ENCODE peak calls at places on chromosomes 11 and 22, in eight cellular contexts. O is mucosa of gallbladder; M is GM03348; R is stomach; L is stimulated activated CD4-positive, alpha-beta T cell treated with anti-CD3 and anti-CD28 coated beads, Interleukin-4, amount 100 ng/mL, for 24 hours; Y is activated CD8-positive, alpha-beta memory T cell treated with anti-CD3 and anti-CD28 coated beads, Interleukin-2, amount 50 U/mL, for 4 hours; A is glutamatergic neuron; J is lower leg skin. V is an unnamed sample.
A peak's percentile ranks its signal among the peaks of the same experiment; 100 is the strongest.

GRCh38 chr22:39556970-39557811 is 13.4 kb upstream of the CACNA1I start:
- DNase-seq in O (no peak), M (peak; percentile 47), R (no peak), L (peak; percentile 47), Y (peak; percentile 51), A (peak; percentile 59), J (no peak), V (no peak)

GRCh38 chr11:44290206-44290605 is 19.7 kb downstream of the ALX4 start:
- DNase-seq in O (no peak), M (peak; percentile 62), R (no peak), L (no peak), Y (no peak), A (no peak), J (no peak), V (peak; percentile 41)

GRCh38 chr11:65578667-65579066 is 2.8 kb downstream of the EHBP1L1 start:
- DNase-seq in O (no peak), M (no peak), R (no peak), L (no peak), Y (no peak), A (no peak), J (no peak), V (no peak)

GRCh38 chr11:19013181-19013857 is 47.2 kb downstream of the MRGPRX2 start:
- DNase-seq in O (no peak), M (no peak), R (no peak), L (no peak), Y (no peak), A (no peak), J (no peak), V (no peak)

GRCh38 chr22:44247346-44247745 is 65.4 kb downstream of the SHISAL1 start:
- DNase-seq in O (peak; percentile 4), M (no peak), R (peak; percentile 3), L (no peak), Y (no peak), A (no peak), J (no peak), V (no peak)

GRCh38 chr22:26357813-26358212 is 71.2 kb upstream of the ASPHD2 start:
- DNase-seq in O (no peak), M (no peak), R (no peak), L (no peak), Y (no peak), A (no peak), J (no peak), V (no peak)

GRCh38 chr22:23306926-23307325 is 126.6 kb downstream of the BCR start:
- DNase-seq in O (no peak), M (no peak), R (no peak), L (no peak), Y (no peak), A (no peak), J (no peak), V (no peak)

GRCh38 chr11:19187101-19187500 is 14.7 kb downstream of the CSRP3 start:
- DNase-seq in O (no peak), M (peak; percentile 31), R (no peak), L (no peak), Y (no peak), A (no peak), J (no peak), V (no peak)

GRCh38 chr22:41808400-41808799 is 7.9 kb downstream of the CCDC134 start:
- DNase-seq in O (no peak), M (no peak), R (no peak), L (no peak), Y (no peak), A (no peak), J (no peak), V (no peak)

GRCh38 chr11:4769838-4770237 is at the start of gene OR51F1:
- DNase-seq in O (no peak), M (no peak), R (no peak), L (no peak), Y (no peak), A (no peak), J (no peak), V (no peak)

GRCh38 chr11:33135216-33135615 is 26.1 kb downstream of the CSTF3 start:
- DNase-seq in O (no peak), M (peak; percentile 67), R (no peak), L (no peak), Y (no peak), A (no peak), J (no peak), V (no peak)

GRCh38 chr11:66157182-66157864 is 87.3 kb downstream of the PACS1 start:
- DNase-seq in O (no peak), M (no peak), R (no peak), L (peak; percentile 9), Y (no peak), A (no peak), J (no peak), V (no peak)

GRCh38 chr11:27040302-27041115 is at the start of gene BBOX1:
- DNase-seq in O (no peak), M (no peak), R (no peak), L (no peak), Y (no peak), A (no peak), J (peak; percentile 29), V (no peak)

GRCh38 chr11:83543918-83544491 is 257.8 kb upstream of the CCDC90B start:
- DNase-seq in O (no peak), M (no peak), R (no peak), L (no peak), Y (no peak), A (no peak), J (no peak), V (no peak)

GRCh38 chr22:23182289-23183106 is 2.2 kb downstream of the BCR start:
- DNase-seq in O (no peak), M (no peak), R (no peak), L (peak; percentile 82), Y (peak; percentile 55), A (no peak), J (no peak), V (no peak)

GRCh38 chr11:88384004-88384677 is 46.6 kb upstream of the CTSC start:
- DNase-seq in O (no peak), M (no peak), R (no peak), L (no peak), Y (no peak), A (no peak), J (no peak), V (no peak)

GRCh38 chr11:108147150-108147549 is 25.8 kb downstream of the ACAT1 start:
- DNase-seq in O (no peak), M (no peak), R (no peak), L (no peak), Y (no peak), A (no peak), J (no peak), V (no peak)

GRCh38 chr11:63912678-63913077 is 4.3 kb downstream of the RCOR2 start:
- DNase-seq in O (no peak), M (no peak), R (no peak), L (no peak), Y (no peak), A (peak; percentile 29), J (no peak), V (no peak)

GRCh38 chr11:113806403-113806802 is 26.8 kb downstream of the CLDN25 start:
- DNase-seq in O (no peak), M (peak; percentile 13), R (no peak), L (no peak), Y (no peak), A (peak; percentile 73), J (no peak), V (no peak)

GRCh38 chr22:47124451-47124881 is 362.0 kb downstream of the TBC1D22A start:
- DNase-seq in O (no peak), M (no peak), R (no peak), L (no peak), Y (no peak), A (no peak), J (no peak), V (no peak)

GRCh38 chr11:47378011-47378835 is at the start of gene SPI1:
- DNase-seq in O (peak; percentile 56), M (no peak), R (peak; percentile 60), L (no peak), Y (no peak), A (no peak), J (peak; percentile 67), V (no peak)

GRCh38 chr11:95304777-95305176 is 73.8 kb upstream of the SESN3 start:
- DNase-seq in O (no peak), M (no peak), R (no peak), L (no peak), Y (no peak), A (no peak), J (no peak), V (no peak)

GRCh38 chr11:87097582-87097981 is 59.8 kb downstream of the TMEM135 start:
- DNase-seq in O (peak; percentile 57), M (peak; percentile 33), R (peak; percentile 57), L (peak; percentile 27), Y (no peak), A (peak; percentile 53), J (no peak), V (peak; percentile 40)

GRCh38 chr11:35346472-35347136 is 72.8 kb downstream of the SLC1A2 start:
- DNase-seq in O (no peak), M (no peak), R (no peak), L (no peak), Y (no peak), A (no peak), J (no peak), V (no peak)

GRCh38 chr22:49370841-49371301 is 456.8 kb downstream of the BRD1 start:
- DNase-seq in O (peak; percentile 8), M (no peak), R (peak; percentile 17), L (no peak), Y (no peak), A (no peak), J (peak; percentile 4), V (no peak)

GRCh38 chr22:41308054-41308453 is 6.7 kb downstream of the ZC3H7B start:
- DNase-seq in O (no peak), M (peak; percentile 84), R (no peak), L (no peak), Y (no peak), A (no peak), J (no peak), V (no peak)

GRCh38 chr22:40403651-40404050 is 33.3 kb downstream of the SGSM3 start:
- DNase-seq in O (no peak), M (no peak), R (no peak), L (no peak), Y (no peak), A (no peak), J (no peak), V (no peak)

GRCh38 chr11:122230387-122230760 is 114.4 kb upstream of the BLID start:
- DNase-seq in O (no peak), M (peak; percentile 59), R (no peak), L (no peak), Y (no peak), A (no peak), J (no peak), V (no peak)

GRCh38 chr11:64276653-64277431 is 7.6 kb downstream of the BAD start:
- DNase-seq in O (no peak), M (peak; percentile 79), R (peak; percentile 56), L (no peak), Y (no peak), A (no peak), J (no peak), V (peak; percentile 75)

GRCh38 chr11:111759375-111759774 is 6.8 kb downstream of the PPP2R1B start:
- DNase-seq in O (no peak), M (no peak), R (no peak), L (no peak), Y (no peak), A (no peak), J (no peak), V (no peak)

GRCh38 chr11:1330473-1330872 is 21.0 kb upstream of the TOLLIP start:
- DNase-seq in O (no peak), M (no peak), R (no peak), L (peak; percentile 55), Y (no peak), A (no peak), J (no peak), V (no peak)

GRCh38 chr22:20130739-20131592 is 638 bp upstream of the ZDHHC8 start:
- DNase-seq in O (peak; percentile 72), M (peak; percentile 98), R (peak; percentile 89), L (peak; percentile 84), Y (peak; percentile 84), A (peak; percentile 74), J (peak; percentile 66), V (peak; percentile 66)

GRCh38 chr22:36149464-36149863 is 11.1 kb downstream of the APOL3 start:
- DNase-seq in O (no peak), M (no peak), R (no peak), L (no peak), Y (no peak), A (no peak), J (no peak), V (no peak)

GRCh38 chr22:39405346-39406085 is 5.9 kb downstream of the TAB1 start:
- DNase-seq in O (no peak), M (no peak), R (no peak), L (peak; percentile 33), Y (peak; percentile 49), A (no peak), J (no peak), V (no peak)